ENCODE peak calls at places on chromosomes 1 and 21, in six cellular contexts. B, F, D, S, V and E are unnamed samples.

GRCh38 chr1:188128761-188129160 is 1300.0 kb downstream of the PLA2G4A start:
- DNase-seq in B (no peak), F (no peak), D (peak; percentile 25), S (no peak), V (no peak), E (no peak)

GRCh38 chr1:222240536-222241181 is 307.2 kb downstream of the HHIPL2 start:
- DNase-seq in B (no peak), F (no peak), D (no peak), S (no peak), V (no peak), E (no peak)

GRCh38 chr1:84712288-84712874 is 22.1 kb upstream of the SSX2IP start:
- DNase-seq in B (peak; percentile 22), F (no peak), D (no peak), S (no peak), V (no peak), E (no peak)

GRCh38 chr1:31027693-31028526 is 37.6 kb downstream of the PUM1 start:
- DNase-seq in B (no peak), F (no peak), D (no peak), S (no peak), V (no peak), E (no peak)

GRCh38 chr1:222552882-222553281 is 5.0 kb upstream of the HHIPL2 start:
- DNase-seq in B (no peak), F (no peak), D (no peak), S (no peak), V (no peak), E (no peak)

GRCh38 chr1:196535727-196536126 is 72.5 kb downstream of the KCNT2 start:
- DNase-seq in B (no peak), F (no peak), D (peak; percentile 46), S (no peak), V (peak; percentile 53), E (no peak)

GRCh38 chr1:174243451-174244000 is 84.2 kb downstream of the RABGAP1L start:
- DNase-seq in B (no peak), F (no peak), D (no peak), S (no peak), V (no peak), E (no peak)

GRCh38 chr1:6419397-6419802 is 319 bp downstream of the HES2 start:
- DNase-seq in B (no peak), F (no peak), D (no peak), S (no peak), V (peak; percentile 78), E (no peak)

GRCh38 chr1:3491291-3492246 is 37.1 kb downstream of the ARHGEF16 start:
- DNase-seq in B (peak; percentile 39), F (peak; percentile 83), D (peak; percentile 59), S (peak; percentile 86), V (peak; percentile 81), E (peak; percentile 78)

GRCh38 chr1:94514095-94514727 is 27.3 kb downstream of the F3 start:
- DNase-seq in B (peak; percentile 10), F (no peak), D (no peak), S (no peak), V (peak; percentile 66), E (no peak)

GRCh38 chr1:97489834-97490233 is 431.0 kb downstream of the DPYD start:
- DNase-seq in B (no peak), F (no peak), D (no peak), S (no peak), V (no peak), E (no peak)

GRCh38 chr1:29332204-29332603 is 95.9 kb downstream of the PTPRU start:
- DNase-seq in B (no peak), F (no peak), D (peak; percentile 10), S (no peak), V (peak; percentile 74), E (no peak)

GRCh38 chr1:40014812-40015594 is 25.5 kb upstream of the CAP1 start:
- DNase-seq in B (peak; percentile 94), F (no peak), D (no peak), S (no peak), V (no peak), E (no peak)

GRCh38 chr21:28333455-28334108 is 659.1 kb downstream of the LTN1 start:
- DNase-seq in B (no peak), F (no peak), D (no peak), S (no peak), V (no peak), E (no peak)

GRCh38 chr1:201593200-201593828 is 54.4 kb downstream of the NAV1 start:
- DNase-seq in B (peak; percentile 28), F (no peak), D (no peak), S (no peak), V (no peak), E (no peak)

GRCh38 chr1:85259866-85260345 is 444 bp upstream of the C1orf52 start:
- DNase-seq in B (no peak), F (no peak), D (no peak), S (no peak), V (no peak), E (no peak)

GRCh38 chr1:12617901-12618660 is at the start of gene DHRS3:
- DNase-seq in B (no peak), F (peak; percentile 84), D (peak; percentile 37), S (peak; percentile 84), V (peak; percentile 92), E (peak; percentile 92)

GRCh38 chr1:14866841-14867626 is 268.5 kb downstream of the KAZN start:
- DNase-seq in B (no peak), F (no peak), D (no peak), S (no peak), V (peak; percentile 29), E (no peak)

GRCh38 chr1:225911207-225912130 is 12.6 kb downstream of the PYCR2 start:
- DNase-seq in B (no peak), F (peak; percentile 78), D (peak; percentile 69), S (peak; percentile 81), V (peak; percentile 84), E (peak; percentile 74)

GRCh38 chr1:78318011-78318410 is 172.8 kb upstream of the PTGFR start:
- DNase-seq in B (no peak), F (no peak), D (no peak), S (no peak), V (no peak), E (no peak)

GRCh38 chr1:94820918-94821317 is 761 bp downstream of the SLC44A3 start:
- DNase-seq in B (no peak), F (no peak), D (no peak), S (no peak), V (no peak), E (no peak)

GRCh38 chr1:167714098-167714850 is 7.5 kb upstream of the MPZL1 start:
- DNase-seq in B (no peak), F (peak; percentile 92), D (peak; percentile 95), S (peak; percentile 90), V (peak; percentile 87), E (peak; percentile 95)

GRCh38 chr1:89757532-89757931 is 63.3 kb upstream of the LRRC8D start:
- DNase-seq in B (no peak), F (no peak), D (no peak), S (peak; percentile 39), V (no peak), E (no peak)

GRCh38 chr1:19923953-19924346 is 533 bp upstream of the PLA2G2E start:
- DNase-seq in B (no peak), F (no peak), D (no peak), S (no peak), V (no peak), E (no peak)

GRCh38 chr1:34125721-34126380 is 39.2 kb downstream of the CSMD2 start:
- DNase-seq in B (no peak), F (no peak), D (no peak), S (no peak), V (no peak), E (no peak)

GRCh38 chr1:87462894-87463293 is 134.2 kb downstream of the LMO4 start:
- DNase-seq in B (no peak), F (no peak), D (no peak), S (no peak), V (no peak), E (no peak)

GRCh38 chr1:48250572-48250971 is 28.1 kb downstream of the SLC5A9 start:
- DNase-seq in B (no peak), F (peak; percentile 40), D (no peak), S (no peak), V (no peak), E (peak; percentile 49)

DNA sequence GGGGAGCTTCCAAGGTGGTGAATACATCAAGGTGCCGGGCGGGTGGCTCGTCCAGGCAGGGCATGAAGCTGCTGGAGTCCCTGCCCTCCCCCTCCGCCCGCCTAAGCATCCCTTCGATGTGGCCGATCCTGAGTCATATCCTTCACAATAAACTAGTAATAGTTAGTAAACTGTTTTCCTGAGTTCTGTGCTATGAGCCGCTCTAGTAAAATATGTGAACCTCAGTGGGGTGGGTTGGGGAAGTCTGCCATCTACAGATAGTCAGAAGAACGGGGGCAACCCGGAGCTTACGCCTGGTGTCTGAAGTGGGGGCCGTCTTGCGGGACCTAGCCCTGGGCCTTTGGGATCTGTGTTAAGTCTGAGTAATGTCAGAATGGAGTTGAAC is 21.6 kb downstream of the C2CD2 start:
- DNase-seq in B (peak; percentile 51), F (no peak), D (no peak), S (no peak), V (no peak), E (no peak)
- TF ChIP-seq CTCF in B (no peak), F (no peak), D (no peak), S (no peak), V (no peak), E (no peak)

GRCh38 chr21:42614811-42615342 is 38.5 kb upstream of the PDE9A start:
- DNase-seq in B (no peak), F (peak; percentile 49), D (no peak), S (no peak), V (peak; percentile 36), E (peak; percentile 33)
- H3K4me3 ChIP-seq in B (no peak overlapping the region), F (no peak overlapping the region), D (no peak overlapping the region), S (no peak overlapping the region), V (no peak overlapping the region), E (no peak overlapping the region)

GRCh38 chr1:181033799-181034391 is at the start of gene MR1:
- DNase-seq in B (peak; percentile 76), F (no peak), D (peak; percentile 98), S (no peak), V (peak; percentile 35), E (no peak)

GRCh38 chr1:181038399-181038873 is 4.7 kb downstream of the MR1 start:
- DNase-seq in B (peak; percentile 45), F (peak; percentile 55), D (peak; percentile 73), S (peak; percentile 19), V (peak; percentile 76), E (no peak)

GRCh38 chr1:181028241-181029014 is 5.4 kb upstream of the MR1 start:
- DNase-seq in B (no peak), F (no peak), D (no peak), S (no peak), V (no peak), E (no peak)

GRCh38 chr1:181036107-181036843 is 2.5 kb downstream of the MR1 start:
- DNase-seq in B (no peak), F (no peak), D (no peak), S (no peak), V (no peak), E (no peak)

GRCh38 chr1:181033128-181033798 is 520 bp upstream of the MR1 start:
- DNase-seq in B (no peak), F (no peak), D (no peak), S (no peak), V (no peak), E (no peak)
- H3K4me1 ChIP-seq in B (peaks cover 9% of the 10 kb centered on the region), F (peaks cover 28% of the 10 kb centered on the region), D (peaks cover 20% of the 10 kb centered on the region), S (peaks cover 63% of the 10 kb centered on the region), V (no peaks in the 10 kb centered on the region), E (peaks cover 6% of the 10 kb centered on the region)

DNA sequence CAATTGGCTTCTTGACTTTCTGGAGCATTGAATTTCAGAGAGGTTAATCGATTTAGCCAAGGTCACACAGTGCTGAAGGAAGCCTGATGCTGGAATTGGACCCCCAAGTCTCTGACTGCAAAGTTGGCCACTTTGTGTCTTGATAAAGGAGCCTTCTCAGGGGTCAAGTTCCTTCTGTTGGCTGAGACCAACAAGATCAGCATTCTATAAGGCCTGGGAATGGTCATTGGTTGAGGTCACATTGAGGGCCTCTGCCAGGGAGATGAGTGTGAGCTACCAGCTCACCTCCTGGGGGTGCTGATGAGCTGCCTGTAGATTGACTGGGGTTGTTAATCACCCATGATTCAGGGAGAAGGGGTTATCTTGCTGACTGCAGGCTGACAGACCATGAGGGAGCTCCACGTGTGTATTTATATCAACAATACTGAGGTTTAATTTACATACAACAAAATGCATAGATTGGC is 54.5 kb downstream of the RPS6KA1 start:
- DNase-seq in B (no peak), F (no peak), D (no peak), S (no peak), V (peak; percentile 38), E (no peak)
- TF ChIP-seq CTCF in B (no peak), F (no peak), D (peak; percentile 17), S (no peak), V (peak; percentile 50), E (no peak)